ENCODE peak calls at places on chromosomes 16 and 17, in four cellular contexts. T, F, N and U are unnamed samples.

GRCh38 chr17:71764507-71764906 is 356.3 kb upstream of the SOX9 start:
- DNase-seq in F (no peak), T (no peak), N (peak; percentile 2), U (no peak)

GRCh38 chr16:57271063-57271345 is 13.5 kb downstream of the PLLP start:
- DNase-seq in T (no peak), F (no peak), N (no peak), U (no peak)

GRCh38 chr16:2526135-2526534 is 5.1 kb downstream of the CEMP1 start:
- DNase-seq in F (no peak), N (peak; percentile 65), T (no peak), U (no peak)

GRCh38 chr17:41049110-41049509 is 2.0 kb upstream of the KRTAP2-1 start:
- DNase-seq in T (peak; percentile 84), F (no peak), N (no peak), U (no peak)

GRCh38 chr16:89295915-89296314 is 78.4 kb downstream of the ZNF778 start:
- DNase-seq in T (no peak), N (peak; percentile 8), F (no peak), U (no peak)

GRCh38 chr17:59856859-59857794 is 35.6 kb downstream of the TUBD1 start:
- DNase-seq in F (no peak), N (no peak), T (no peak), U (no peak)

GRCh38 chr16:12582696-12583095 is 221.0 kb downstream of the CPPED1 start:
- DNase-seq in F (no peak), T (no peak), N (no peak), U (no peak)

GRCh38 chr16:76729525-76729924 is 452.3 kb downstream of the CNTNAP4 start:
- DNase-seq in N (no peak), T (no peak), F (no peak), U (no peak)

GRCh38 chr17:50051606-50052005 is 4.3 kb upstream of the ITGA3 start:
- DNase-seq in N (no peak), F (no peak), T (no peak), U (no peak)

GRCh38 chr17:60077672-60078519 is 825 bp downstream of the HEATR6 start:
- DNase-seq in F (no peak), T (peak; percentile 19), N (peak; percentile 65), U (no peak)

GRCh38 chr17:68601565-68602266 is 549 bp upstream of the FAM20A start:
- DNase-seq in F (no peak), T (no peak), N (no peak), U (no peak)

GRCh38 chr16:89265647-89266046 is 48.1 kb downstream of the ZNF778 start:
- DNase-seq in N (no peak), T (no peak), F (no peak), U (no peak)

GRCh38 chr17:48457080-48457836 is 27.2 kb upstream of the SKAP1 start:
- DNase-seq in F (no peak), N (peak; percentile 64), T (peak; percentile 14), U (peak; percentile 59)

GRCh38 chr17:48451489-48451888 is 21.5 kb upstream of the SKAP1 start:
- DNase-seq in F (no peak), T (no peak), N (no peak), U (no peak)

GRCh38 chr17:48456584-48456983 is 26.6 kb upstream of the SKAP1 start:
- DNase-seq in F (no peak), T (no peak), N (no peak), U (no peak)

GRCh38 chr17:48459070-48459469 is 29.1 kb upstream of the SKAP1 start:
- DNase-seq in N (no peak), F (no peak), T (no peak), U (no peak)

DNA sequence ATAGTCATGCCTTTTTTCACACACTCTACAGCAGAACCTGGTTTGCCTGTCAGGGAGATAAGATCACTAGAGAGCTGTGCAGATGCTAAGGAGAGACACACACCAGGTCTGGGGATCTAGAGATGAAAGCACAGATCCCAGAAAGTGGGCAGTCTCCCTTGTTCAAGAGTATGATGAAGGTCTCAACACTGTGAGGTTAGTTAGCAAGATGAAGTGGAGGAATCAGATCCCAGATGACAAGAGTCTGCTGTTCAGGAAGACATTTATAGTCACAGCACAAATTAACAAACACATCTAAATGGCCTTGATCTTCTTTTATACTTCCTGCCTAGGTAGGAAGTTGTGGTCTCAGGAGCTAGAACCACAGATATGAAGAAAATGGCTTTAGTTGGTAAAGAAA is 23.4 kb upstream of the SKAP1 start:
- DNase-seq in F (no peak), T (no peak), N (no peak), U (no peak)
- H3K27me3 ChIP-seq in F (peaks cover 16% of the 10 kb centered on the region), T (peaks cover 10% of the 10 kb centered on the region), N (no peaks in the 10 kb centered on the region), U (no peaks in the 10 kb centered on the region)

GRCh38 chr17:37774508-37774907 is 29.6 kb upstream of the HNF1B start:
- DNase-seq in T (no peak), F (no peak), N (peak; percentile 46), U (no peak)
- H3K27me3 ChIP-seq in T (no peaks in the 10 kb centered on the region), F (peaks cover 3% of the 10 kb centered on the region), N (no peaks in the 10 kb centered on the region), U (no peaks in the 10 kb centered on the region)

GRCh38 chr17:48514483-48514876 is 16.3 kb downstream of the HOXB1 start:
- DNase-seq in T (no peak), F (no peak), N (no peak), U (no peak)
- H3K27me3 ChIP-seq in T (peaks cover 15% of the 10 kb centered on the region), F (peaks cover 40% of the 10 kb centered on the region), N (no peaks in the 10 kb centered on the region), U (no peaks in the 10 kb centered on the region)

GRCh38 chr17:9224485-9224884 is 203.2 kb downstream of the NTN1 start:
- DNase-seq in T (no peak), N (no peak), F (no peak), U (no peak)

GRCh38 chr17:9226130-9226793 is 205.0 kb downstream of the NTN1 start:
- DNase-seq in T (no peak), N (no peak), F (no peak), U (no peak)

GRCh38 chr17:9226794-9227135 is 205.5 kb downstream of the NTN1 start:
- DNase-seq in N (no peak), T (no peak), F (no peak), U (no peak)

GRCh38 chr17:9223531-9223930 is 202.2 kb downstream of the NTN1 start:
- DNase-seq in F (no peak), T (no peak), N (no peak), U (no peak)

DNA sequence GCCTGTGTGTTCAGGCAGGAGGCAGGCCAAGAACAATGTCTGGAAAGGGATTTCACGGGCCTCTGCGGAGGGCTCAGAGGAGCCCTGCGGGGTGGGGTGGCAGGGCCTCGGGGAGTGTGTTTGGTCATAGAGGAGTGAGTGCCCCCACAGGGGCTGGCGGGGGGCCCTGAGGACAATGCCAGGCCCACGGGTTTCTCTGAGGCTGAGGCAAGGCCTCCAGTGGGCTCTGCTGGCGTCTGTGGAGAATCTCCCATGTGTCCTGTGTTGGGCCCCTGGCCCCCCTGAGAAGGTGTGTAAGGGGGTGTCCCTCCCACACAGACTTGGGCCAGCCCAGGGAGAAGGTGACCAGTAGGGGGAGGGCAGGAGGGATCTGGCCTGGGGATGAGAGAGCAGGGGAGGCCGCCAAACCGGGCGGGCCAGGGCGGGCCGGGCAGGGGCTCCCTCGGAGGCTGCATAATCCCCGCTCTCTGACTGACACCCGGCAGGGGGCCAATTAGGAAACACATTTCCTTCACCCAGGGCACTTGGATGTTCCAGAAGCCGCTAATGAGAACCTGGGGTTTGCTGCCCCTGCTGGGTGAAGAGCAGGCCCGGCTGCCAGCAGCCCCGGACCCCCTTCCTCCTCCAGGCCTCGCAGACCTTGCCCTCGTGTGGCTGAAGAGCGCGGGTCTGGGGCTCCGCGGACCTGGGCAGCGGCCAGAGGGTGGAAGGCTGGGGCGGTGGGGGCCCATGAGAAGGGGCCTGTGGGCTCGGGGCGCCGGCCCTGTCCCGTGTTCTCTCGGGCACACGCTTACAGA is 204.2 kb downstream of the NTN1 start:
- DNase-seq in N (no peak), T (no peak), F (no peak), U (no peak)
- H3K27me3 ChIP-seq in N (no peaks in the 10 kb centered on the region), T (no peaks in the 10 kb centered on the region), F (no peaks in the 10 kb centered on the region), U (no peaks in the 10 kb centered on the region)

DNA sequence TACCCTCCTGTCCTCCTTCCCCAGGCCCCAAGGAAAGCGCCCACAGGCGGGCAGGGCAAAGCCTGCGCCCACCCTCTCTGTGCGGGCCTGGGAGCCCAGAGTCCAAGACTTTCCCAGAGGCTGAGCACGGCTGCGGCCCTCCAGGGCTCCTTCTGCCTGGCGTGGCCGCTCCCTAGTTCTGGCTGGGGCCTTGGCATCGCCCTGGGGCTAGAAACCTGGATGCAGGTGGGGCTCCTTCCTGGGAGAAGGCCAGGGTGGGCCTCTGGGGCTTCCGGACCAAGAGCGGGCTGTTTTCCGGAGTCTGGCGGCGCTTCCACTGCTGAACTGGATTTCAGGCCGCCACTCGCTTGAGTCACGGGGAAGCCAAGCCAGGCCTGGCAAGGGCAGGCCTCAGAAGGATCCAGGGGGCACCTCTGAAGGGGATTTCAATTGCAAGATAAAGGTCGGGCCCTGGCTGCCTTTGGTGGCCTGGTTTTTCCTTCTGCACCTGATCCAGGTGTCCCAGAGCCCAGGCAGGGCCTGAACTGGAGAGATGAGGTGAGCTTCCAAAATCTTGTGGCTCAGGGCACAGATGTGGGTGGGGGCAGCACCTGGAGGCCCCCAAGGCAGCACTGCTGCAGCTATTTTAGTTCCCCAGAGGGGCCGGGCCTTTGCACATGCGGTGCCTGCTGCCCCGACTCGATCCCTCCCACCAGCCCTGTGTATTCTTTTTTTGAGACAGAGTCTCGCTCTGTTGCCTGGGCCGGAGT is 227.4 kb downstream of the MRTFB start:
- DNase-seq in N (no peak), T (no peak), F (no peak), U (no peak)
- H3K27me3 ChIP-seq in N (peaks cover 16% of the 10 kb centered on the region), T (no peaks in the 10 kb centered on the region), F (no peaks in the 10 kb centered on the region), U (no peaks in the 10 kb centered on the region)